ENCODE peak calls at places on chromosomes 1 and 21, in eight cellular contexts. One of them, this sample, is unnamed.

GRCh38 chr1:198934901-198935301 is 296.1 kb downstream of the PTPRC start:
- DNase-seq in transverse colon: no peak
- DNase-seq in fibroblast of lung: no peak
- DNase-seq in keratinocyte: no peak
- DNase-seq in right cardiac atrium: no peak
- DNase-seq in hepatocyte: no peak
- DNase-seq in PC-3: peak; percentile 36
- DNase-seq in A673: peak; percentile 74
- DNase-seq in this sample: no peak

GRCh38 chr1:41500378-41500777 is 15.9 kb upstream of the EDN2 start:
- DNase-seq in fibroblast of lung: no peak
- DNase-seq in right cardiac atrium: peak; percentile 64
- DNase-seq in transverse colon: peak; percentile 86
- DNase-seq in keratinocyte: no peak
- DNase-seq in PC-3: peak; percentile 94
- DNase-seq in A673: no peak
- DNase-seq in hepatocyte: no peak
- DNase-seq in this sample: peak; percentile 85

GRCh38 chr1:106926748-106927582 is 129.5 kb upstream of the PRMT6 start:
- DNase-seq in A673: peak; percentile 98
- DNase-seq in transverse colon: no peak
- DNase-seq in fibroblast of lung: peak; percentile 14
- DNase-seq in PC-3: peak; percentile 74
- DNase-seq in hepatocyte: no peak
- DNase-seq in right cardiac atrium: no peak
- DNase-seq in keratinocyte: no peak
- DNase-seq in this sample: no peak

GRCh38 chr1:77037990-77038389 is 170.7 kb downstream of the ST6GALNAC5 start:
- DNase-seq in hepatocyte: no peak
- DNase-seq in keratinocyte: no peak
- DNase-seq in fibroblast of lung: no peak
- DNase-seq in transverse colon: no peak
- DNase-seq in A673: no peak
- DNase-seq in right cardiac atrium: no peak
- DNase-seq in PC-3: no peak
- DNase-seq in this sample: no peak

GRCh38 chr1:9490605-9491339 is 48.5 kb upstream of the SLC25A33 start:
- DNase-seq in PC-3: peak; percentile 87
- DNase-seq in keratinocyte: no peak
- DNase-seq in hepatocyte: peak; percentile 93
- DNase-seq in A673: peak; percentile 71
- DNase-seq in right cardiac atrium: peak; percentile 96
- DNase-seq in fibroblast of lung: peak; percentile 84
- DNase-seq in transverse colon: peak; percentile 94
- DNase-seq in this sample: peak; percentile 88

GRCh38 chr1:206062464-206062863 is 9.5 kb downstream of the RHEX start:
- DNase-seq in keratinocyte: no peak
- DNase-seq in transverse colon: no peak
- DNase-seq in right cardiac atrium: no peak
- DNase-seq in hepatocyte: no peak
- DNase-seq in A673: no peak
- DNase-seq in PC-3: no peak
- DNase-seq in fibroblast of lung: no peak
- DNase-seq in this sample: no peak

GRCh38 chr1:158003409-158003805 is 10.0 kb downstream of the KIRREL1 start:
- DNase-seq in hepatocyte: no peak
- DNase-seq in PC-3: no peak
- DNase-seq in A673: no peak
- DNase-seq in keratinocyte: no peak
- DNase-seq in transverse colon: no peak
- DNase-seq in right cardiac atrium: no peak
- DNase-seq in fibroblast of lung: no peak
- DNase-seq in this sample: no peak

GRCh38 chr1:179816196-179816960 is 61.2 kb downstream of the TOR1AIP2 start:
- DNase-seq in fibroblast of lung: peak; percentile 21
- DNase-seq in PC-3: no peak
- DNase-seq in A673: no peak
- DNase-seq in right cardiac atrium: peak; percentile 92
- DNase-seq in transverse colon: no peak
- DNase-seq in keratinocyte: no peak
- DNase-seq in hepatocyte: peak; percentile 40
- DNase-seq in this sample: no peak

GRCh38 chr1:168907053-168907452 is 178.0 kb upstream of the DPT start:
- DNase-seq in right cardiac atrium: no peak
- DNase-seq in PC-3: peak; percentile 99
- DNase-seq in transverse colon: peak; percentile 20
- DNase-seq in hepatocyte: peak; percentile 37
- DNase-seq in A673: no peak
- DNase-seq in fibroblast of lung: no peak
- DNase-seq in keratinocyte: no peak
- DNase-seq in this sample: no peak

GRCh38 chr1:222994506-222995229 is 148.4 kb downstream of the TLR5 start:
- DNase-seq in right cardiac atrium: no peak
- DNase-seq in transverse colon: no peak
- DNase-seq in fibroblast of lung: peak; percentile 74
- DNase-seq in hepatocyte: no peak
- DNase-seq in PC-3: peak; percentile 85
- DNase-seq in keratinocyte: no peak
- DNase-seq in A673: peak; percentile 72
- DNase-seq in this sample: no peak

DNA sequence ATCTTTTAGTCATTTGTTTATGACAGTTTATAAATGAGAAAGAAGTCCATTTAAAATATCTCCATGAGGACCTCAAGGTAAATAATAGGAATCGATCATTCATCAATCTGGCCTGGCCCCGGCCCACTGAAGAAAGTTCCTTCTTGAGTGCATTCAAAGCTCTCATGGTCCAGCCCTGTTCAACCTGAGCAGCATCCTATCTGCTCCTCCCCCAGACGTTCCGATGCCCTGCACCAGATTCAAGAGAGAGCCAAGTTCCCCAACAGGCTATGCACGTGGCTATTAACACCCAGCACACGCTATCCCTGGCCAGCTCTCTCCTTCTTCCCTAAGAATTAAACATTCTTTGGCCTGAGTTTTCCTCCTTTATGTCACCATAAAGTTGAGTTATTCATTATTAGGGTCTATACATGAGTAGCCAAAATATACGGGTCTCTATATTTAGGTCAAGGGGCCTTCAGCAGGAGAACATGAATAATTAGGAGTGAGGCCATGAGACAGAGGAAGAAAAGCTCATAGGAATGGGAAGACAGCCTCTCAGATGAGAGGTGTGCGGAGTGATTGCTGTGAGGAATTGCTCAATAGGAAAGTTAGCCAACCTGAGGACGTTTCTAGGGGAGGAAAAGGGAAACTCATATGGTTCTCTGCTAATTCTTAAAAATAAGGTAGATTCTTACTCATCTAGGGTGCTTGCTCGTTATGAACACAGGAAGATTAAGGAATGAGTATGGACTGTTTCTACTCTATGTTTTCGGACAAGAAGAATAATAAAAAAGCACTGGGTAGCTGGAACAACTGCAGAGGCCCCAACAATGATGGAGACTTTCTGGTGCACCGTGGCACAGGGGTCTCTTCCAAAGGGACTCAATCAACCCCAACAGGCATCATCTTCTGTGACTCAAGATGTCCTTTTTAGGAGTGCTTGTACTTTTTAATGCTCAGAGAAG is 23.6 kb downstream of the RUNX1 start:
- DNase-seq in right cardiac atrium: no peak
- DNase-seq in PC-3: no peak
- DNase-seq in hepatocyte: no peak
- DNase-seq in fibroblast of lung: no peak
- DNase-seq in keratinocyte: no peak
- DNase-seq in A673: no peak
- DNase-seq in transverse colon: no peak
- DNase-seq in this sample: peak; percentile 28
- H3K27ac ChIP-seq in right cardiac atrium: no peak overlapping the region
- H3K27ac ChIP-seq in PC-3: no peak overlapping the region
- H3K27ac ChIP-seq in hepatocyte: no peak overlapping the region
- H3K27ac ChIP-seq in fibroblast of lung: no peak overlapping the region
- H3K27ac ChIP-seq in keratinocyte: no peak overlapping the region
- H3K27ac ChIP-seq in A673: no peak overlapping the region
- H3K27ac ChIP-seq in transverse colon: no peak overlapping the region
- H3K27ac ChIP-seq in this sample: no peak overlapping the region

GRCh38 chr21:38494254-38494648 is 4.0 kb downstream of the ERG start:
- DNase-seq in right cardiac atrium: no peak
- DNase-seq in A673: no peak
- DNase-seq in transverse colon: no peak
- DNase-seq in keratinocyte: no peak
- DNase-seq in fibroblast of lung: no peak
- DNase-seq in hepatocyte: no peak
- DNase-seq in PC-3: no peak
- DNase-seq in this sample: no peak
- H3K4me3 ChIP-seq in right cardiac atrium: no peak overlapping the region
- H3K4me3 ChIP-seq in A673: no peak overlapping the region
- H3K4me3 ChIP-seq in transverse colon: no peak overlapping the region
- H3K4me3 ChIP-seq in keratinocyte: no peak overlapping the region
- H3K4me3 ChIP-seq in fibroblast of lung: no peak overlapping the region
- H3K4me3 ChIP-seq in hepatocyte: no peak overlapping the region
- H3K4me3 ChIP-seq in PC-3: no peak overlapping the region
- H3K4me3 ChIP-seq in this sample: peak overlapping the region; percentile 49

GRCh38 chr1:21552715-21553114 is 43.5 kb downstream of the ALPL start:
- DNase-seq in transverse colon: no peak
- DNase-seq in PC-3: no peak
- DNase-seq in keratinocyte: no peak
- DNase-seq in right cardiac atrium: no peak
- DNase-seq in hepatocyte: no peak
- DNase-seq in fibroblast of lung: peak; percentile 89
- DNase-seq in A673: no peak
- DNase-seq in this sample: no peak
- H3K27ac ChIP-seq in transverse colon: no peak overlapping the region
- H3K27ac ChIP-seq in PC-3: no peak overlapping the region
- H3K27ac ChIP-seq in keratinocyte: no peak overlapping the region
- H3K27ac ChIP-seq in right cardiac atrium: no peak overlapping the region
- H3K27ac ChIP-seq in hepatocyte: no peak overlapping the region
- H3K27ac ChIP-seq in fibroblast of lung: no peak overlapping the region
- H3K27ac ChIP-seq in A673: no peak overlapping the region
- H3K27ac ChIP-seq in this sample: no peak overlapping the region

GRCh38 chr1:183203094-183203493 is 17.0 kb downstream of the LAMC2 start:
- DNase-seq in keratinocyte: no peak
- DNase-seq in A673: no peak
- DNase-seq in fibroblast of lung: no peak
- DNase-seq in hepatocyte: no peak
- DNase-seq in right cardiac atrium: no peak
- DNase-seq in PC-3: no peak
- DNase-seq in transverse colon: no peak
- DNase-seq in this sample: no peak

GRCh38 chr1:183197762-183198161 is 11.7 kb downstream of the LAMC2 start:
- DNase-seq in fibroblast of lung: no peak
- DNase-seq in A673: no peak
- DNase-seq in hepatocyte: no peak
- DNase-seq in transverse colon: no peak
- DNase-seq in PC-3: no peak
- DNase-seq in keratinocyte: no peak
- DNase-seq in right cardiac atrium: no peak
- DNase-seq in this sample: no peak

GRCh38 chr1:183198463-183198862 is 12.4 kb downstream of the LAMC2 start:
- DNase-seq in PC-3: no peak
- DNase-seq in keratinocyte: no peak
- DNase-seq in A673: no peak
- DNase-seq in hepatocyte: peak; percentile 55
- DNase-seq in fibroblast of lung: peak; percentile 48
- DNase-seq in transverse colon: no peak
- DNase-seq in right cardiac atrium: no peak
- DNase-seq in this sample: no peak

GRCh38 chr1:183200451-183200850 is 14.4 kb downstream of the LAMC2 start:
- DNase-seq in A673: no peak
- DNase-seq in transverse colon: no peak
- DNase-seq in right cardiac atrium: no peak
- DNase-seq in hepatocyte: no peak
- DNase-seq in keratinocyte: no peak
- DNase-seq in PC-3: no peak
- DNase-seq in fibroblast of lung: no peak
- DNase-seq in this sample: no peak

GRCh38 chr1:183199304-183199703 is 13.2 kb downstream of the LAMC2 start:
- DNase-seq in right cardiac atrium: no peak
- DNase-seq in hepatocyte: no peak
- DNase-seq in A673: no peak
- DNase-seq in keratinocyte: no peak
- DNase-seq in fibroblast of lung: no peak
- DNase-seq in PC-3: no peak
- DNase-seq in transverse colon: no peak
- DNase-seq in this sample: no peak
- H3K4me3 ChIP-seq in right cardiac atrium: no peak overlapping the region
- H3K4me3 ChIP-seq in hepatocyte: no peak overlapping the region
- H3K4me3 ChIP-seq in A673: no peak overlapping the region
- H3K4me3 ChIP-seq in keratinocyte: no peak overlapping the region
- H3K4me3 ChIP-seq in fibroblast of lung: no peak overlapping the region
- H3K4me3 ChIP-seq in PC-3: no peak overlapping the region
- H3K4me3 ChIP-seq in transverse colon: no peak overlapping the region
- H3K4me3 ChIP-seq in this sample: no peak overlapping the region

DNA sequence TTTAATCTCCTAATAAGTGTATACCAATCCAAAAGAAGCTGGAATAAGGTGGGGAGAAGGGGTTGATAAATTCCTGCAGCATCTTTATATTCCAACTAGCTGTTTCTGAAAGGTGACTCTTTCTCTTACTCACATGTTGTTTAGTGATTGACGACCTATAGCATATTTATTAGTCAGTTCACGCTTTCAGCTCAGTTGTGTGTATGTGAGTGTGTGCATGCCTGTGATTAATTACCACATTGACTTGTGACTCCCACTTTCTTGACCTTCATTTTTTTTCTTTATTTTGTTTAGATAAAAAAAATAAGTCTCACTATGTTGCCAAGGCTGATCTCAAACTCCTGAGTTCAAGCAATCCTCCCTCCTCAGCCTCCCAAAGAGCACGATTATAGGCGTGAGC is 44.4 kb downstream of the ATP2B4 start:
- DNase-seq in PC-3: no peak
- DNase-seq in A673: no peak
- DNase-seq in right cardiac atrium: no peak
- DNase-seq in fibroblast of lung: peak; percentile 62
- DNase-seq in keratinocyte: no peak
- DNase-seq in hepatocyte: no peak
- DNase-seq in transverse colon: no peak
- DNase-seq in this sample: no peak
- H3K27ac ChIP-seq in PC-3: no peak overlapping the region
- H3K27ac ChIP-seq in A673: no peak overlapping the region
- H3K27ac ChIP-seq in right cardiac atrium: peak overlapping the region; percentile 86
- H3K27ac ChIP-seq in fibroblast of lung: peak overlapping the region; percentile 90
- H3K27ac ChIP-seq in keratinocyte: no peak overlapping the region
- H3K27ac ChIP-seq in hepatocyte: no peak overlapping the region
- H3K27ac ChIP-seq in transverse colon: peak overlapping the region; percentile 85
- H3K27ac ChIP-seq in this sample: peak overlapping the region; percentile 88

This sample was measured in coronary artery.